ENCODE peak calls at places on chromosomes 1 and 21, in four cellular contexts. One of them, this sample, is unnamed.

GRCh38 chr1:115198938-115199337 is 109.6 kb upstream of the TSPAN2 start:
- DNase-seq in K562: no peak
- DNase-seq in GM12878: no peak
- DNase-seq in H1: no peak
- DNase-seq in this sample: no peak

GRCh38 chr1:235011064-235011598 is 117.5 kb downstream of the TOMM20 start:
- DNase-seq in H1: no peak
- DNase-seq in K562: no peak
- DNase-seq in GM12878: peak; percentile 84
- DNase-seq in this sample: no peak

GRCh38 chr1:109425902-109426277 is 358 bp downstream of the PSMA5 start:
- DNase-seq in H1: no peak
- DNase-seq in GM12878: no peak
- DNase-seq in K562: peak; percentile 83
- DNase-seq in this sample: peak; percentile 59

GRCh38 chr21:34524671-34525601 is 12.9 kb upstream of the KCNE1 start:
- DNase-seq in H1: no peak
- DNase-seq in GM12878: no peak
- DNase-seq in K562: no peak
- DNase-seq in this sample: no peak

GRCh38 chr1:41394918-41395598 is 33.8 kb downstream of the FOXO6 start:
- DNase-seq in K562: peak; percentile 16
- DNase-seq in GM12878: no peak
- DNase-seq in H1: peak; percentile 75
- DNase-seq in this sample: no peak

GRCh38 chr1:89557954-89558353 is 33.3 kb downstream of the LRRC8B start:
- DNase-seq in GM12878: no peak
- DNase-seq in K562: no peak
- DNase-seq in H1: no peak
- DNase-seq in this sample: no peak

GRCh38 chr1:51661081-51661518 is 44.2 kb downstream of the OSBPL9 start:
- DNase-seq in GM12878: no peak
- DNase-seq in K562: peak; percentile 71
- DNase-seq in H1: no peak
- DNase-seq in this sample: no peak

GRCh38 chr1:244865028-244865371 is 657 bp upstream of the HNRNPU start:
- DNase-seq in GM12878: no peak
- DNase-seq in K562: peak; percentile 75
- DNase-seq in H1: no peak
- DNase-seq in this sample: peak; percentile 49

GRCh38 chr1:244210884-244211558 is 159.9 kb downstream of the ZBTB18 start:
- DNase-seq in K562: peak; percentile 48
- DNase-seq in GM12878: no peak
- DNase-seq in H1: peak; percentile 41
- DNase-seq in this sample: no peak

GRCh38 chr1:41980872-41981653 is 62.3 kb upstream of the HIVEP3 start:
- DNase-seq in K562: no peak
- DNase-seq in GM12878: no peak
- DNase-seq in H1: no peak
- DNase-seq in this sample: no peak

GRCh38 chr1:188140958-188141357 is 1312.2 kb downstream of the PLA2G4A start:
- DNase-seq in H1: no peak
- DNase-seq in K562: no peak
- DNase-seq in GM12878: no peak
- DNase-seq in this sample: no peak

GRCh38 chr1:50095716-50096115 is 13.0 kb upstream of the ELAVL4 start:
- DNase-seq in H1: no peak
- DNase-seq in GM12878: no peak
- DNase-seq in K562: no peak
- DNase-seq in this sample: no peak

GRCh38 chr1:65717815-65718454 is 74.8 kb upstream of the PDE4B start:
- DNase-seq in GM12878: no peak
- DNase-seq in H1: no peak
- DNase-seq in K562: peak; percentile 23
- DNase-seq in this sample: no peak

GRCh38 chr1:67190942-67191341 is 24.7 kb downstream of the IL23R start:
- DNase-seq in K562: peak; percentile 26
- DNase-seq in H1: no peak
- DNase-seq in GM12878: no peak
- DNase-seq in this sample: no peak

GRCh38 chr1:1507305-1507704 is 4.7 kb upstream of the ATAD3A start:
- DNase-seq in H1: no peak
- DNase-seq in K562: no peak
- DNase-seq in GM12878: no peak
- DNase-seq in this sample: no peak

GRCh38 chr1:167966050-167966449 is 29.2 kb upstream of the MPC2 start:
- DNase-seq in GM12878: no peak
- DNase-seq in K562: no peak
- DNase-seq in H1: no peak
- DNase-seq in this sample: no peak

GRCh38 chr1:17826165-17826488 is 71.0 kb downstream of the ACTL8 start:
- DNase-seq in H1: no peak
- DNase-seq in GM12878: no peak
- DNase-seq in K562: peak; percentile 61
- DNase-seq in this sample: peak; percentile 5

GRCh38 chr1:227937031-227937430 is 10.7 kb downstream of the WNT9A start:
- DNase-seq in K562: no peak
- DNase-seq in GM12878: no peak
- DNase-seq in H1: no peak
- DNase-seq in this sample: no peak

GRCh38 chr21:45385549-45386050 is 19.4 kb upstream of the COL18A1 start:
- DNase-seq in H1: no peak
- DNase-seq in K562: no peak
- DNase-seq in GM12878: no peak
- DNase-seq in this sample: no peak

GRCh38 chr1:145963218-145964019 is 956 bp downstream of the ANKRD34A start:
- DNase-seq in H1: no peak
- DNase-seq in GM12878: no peak
- DNase-seq in K562: no peak
- DNase-seq in this sample: no peak

GRCh38 chr1:41239988-41240610 is 2.0 kb downstream of the SCMH1 start:
- DNase-seq in K562: peak; percentile 50
- DNase-seq in GM12878: no peak
- DNase-seq in H1: no peak
- DNase-seq in this sample: peak; percentile 99

GRCh38 chr1:16026723-16027484 is 5.1 kb downstream of the CLCNKA start:
- DNase-seq in GM12878: no peak
- DNase-seq in H1: peak; percentile 87
- DNase-seq in K562: peak; percentile 79
- DNase-seq in this sample: no peak

GRCh38 chr1:19416919-19417441 is 68.4 kb downstream of the CAPZB start:
- DNase-seq in GM12878: no peak
- DNase-seq in K562: no peak
- DNase-seq in H1: no peak
- DNase-seq in this sample: no peak

GRCh38 chr1:3473381-3473844 is 18.9 kb downstream of the ARHGEF16 start:
- DNase-seq in H1: no peak
- DNase-seq in K562: no peak
- DNase-seq in GM12878: no peak
- DNase-seq in this sample: no peak

GRCh38 chr1:110150330-110151174 is at the start of gene SLC6A17:
- DNase-seq in H1: no peak
- DNase-seq in K562: no peak
- DNase-seq in GM12878: no peak
- DNase-seq in this sample: no peak

GRCh38 chr1:81820761-81821160 is 20.0 kb downstream of the ADGRL2 start:
- DNase-seq in GM12878: no peak
- DNase-seq in K562: no peak
- DNase-seq in H1: no peak
- DNase-seq in this sample: no peak

GRCh38 chr1:185644531-185644930 is 89.7 kb upstream of the HMCN1 start:
- DNase-seq in H1: no peak
- DNase-seq in GM12878: no peak
- DNase-seq in K562: no peak
- DNase-seq in this sample: no peak

GRCh38 chr1:225981714-225982113 is 17.4 kb downstream of the SDE2 start:
- DNase-seq in H1: no peak
- DNase-seq in GM12878: no peak
- DNase-seq in K562: no peak
- DNase-seq in this sample: no peak

GRCh38 chr1:82269466-82269865 is 468.7 kb downstream of the ADGRL2 start:
- DNase-seq in GM12878: no peak
- DNase-seq in K562: no peak
- DNase-seq in H1: peak; percentile 21
- DNase-seq in this sample: no peak

GRCh38 chr1:163758977-163759670 is 437.4 kb downstream of the NUF2 start:
- DNase-seq in GM12878: no peak
- DNase-seq in K562: no peak
- DNase-seq in H1: no peak
- DNase-seq in this sample: no peak

GRCh38 chr1:217369996-217370551 is 260.8 kb downstream of the GPATCH2 start:
- DNase-seq in K562: no peak
- DNase-seq in H1: no peak
- DNase-seq in GM12878: no peak
- DNase-seq in this sample: no peak

DNA sequence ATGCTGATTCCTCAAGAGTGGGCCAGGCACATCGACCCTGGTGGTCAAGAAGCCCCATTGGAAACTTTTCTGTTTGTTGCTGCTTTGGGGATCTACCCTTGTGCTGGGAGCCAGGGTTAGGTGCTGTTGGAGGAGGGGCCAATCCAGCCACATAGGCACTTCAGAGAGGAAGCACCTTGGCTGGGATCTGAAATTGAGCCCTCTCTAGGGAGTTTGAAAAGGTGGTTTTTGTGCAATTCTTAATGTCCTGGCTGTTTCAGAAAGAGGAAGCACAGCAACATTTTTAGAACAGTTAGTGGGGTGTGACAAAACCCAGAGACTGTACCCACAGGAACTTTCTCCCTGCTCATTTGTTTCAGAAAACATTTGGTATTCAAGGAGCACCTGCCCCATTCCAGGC is 17.2 kb upstream of the BEND5 start:
- DNase-seq in GM12878: peak; percentile 45
- DNase-seq in K562: no peak
- DNase-seq in H1: no peak
- DNase-seq in this sample: no peak
- TF ChIP-seq BRCA1 in GM12878: no peak
- TF ChIP-seq BRCA1 in K562: no peak
- TF ChIP-seq BRCA1 in H1: no peak
- TF ChIP-seq BRCA1 in this sample: no peak

GRCh38 chr21:38806153-38806941 is 618 bp downstream of the ETS2 start:
- DNase-seq in GM12878: no peak
- DNase-seq in K562: peak; percentile 47
- DNase-seq in H1: no peak
- DNase-seq in this sample: no peak
- TF ChIP-seq BRCA1 in GM12878: no peak
- TF ChIP-seq BRCA1 in K562: no peak
- TF ChIP-seq BRCA1 in H1: no peak
- TF ChIP-seq BRCA1 in this sample: no peak

GRCh38 chr1:121587230-121587569 is 402.4 kb downstream of the SRGAP2C start:
- DNase-seq in GM12878: no peak
- DNase-seq in H1: no peak
- DNase-seq in K562: no peak
- DNase-seq in this sample: no peak

GRCh38 chr1:121586369-121587229 is 401.8 kb downstream of the SRGAP2C start:
- DNase-seq in K562: peak; percentile 28
- DNase-seq in GM12878: no peak
- DNase-seq in H1: no peak
- DNase-seq in this sample: peak; percentile 97

DNA sequence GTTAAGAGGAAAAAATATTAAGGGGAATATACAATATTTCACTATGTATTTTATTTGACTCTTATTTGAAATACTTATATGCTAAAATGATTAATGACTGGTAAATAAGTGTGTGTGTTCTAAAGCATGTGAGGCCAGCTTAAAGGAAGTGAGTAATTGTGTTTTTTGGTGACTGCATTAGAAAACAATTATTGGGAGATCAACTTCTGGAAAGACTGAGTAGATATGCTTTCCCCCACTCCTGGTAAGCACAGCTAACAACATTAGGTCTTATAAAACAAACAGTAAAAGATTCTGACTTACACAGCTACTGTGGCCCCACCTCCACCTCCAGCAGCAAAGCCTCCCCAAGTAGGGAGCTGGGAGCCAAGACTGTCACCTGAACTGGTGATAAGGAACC is 403.0 kb downstream of the SRGAP2C start:
- DNase-seq in GM12878: no peak
- DNase-seq in H1: no peak
- DNase-seq in K562: no peak
- DNase-seq in this sample: no peak
- TF ChIP-seq BRCA1 in GM12878: no peak
- TF ChIP-seq BRCA1 in H1: no peak
- TF ChIP-seq BRCA1 in K562: no peak
- TF ChIP-seq BRCA1 in this sample: no peak

GRCh38 chr1:80363689-80364475 is 1357.4 kb upstream of the ADGRL4 start:
- DNase-seq in GM12878: no peak
- DNase-seq in K562: no peak
- DNase-seq in H1: no peak
- DNase-seq in this sample: no peak

DNA sequence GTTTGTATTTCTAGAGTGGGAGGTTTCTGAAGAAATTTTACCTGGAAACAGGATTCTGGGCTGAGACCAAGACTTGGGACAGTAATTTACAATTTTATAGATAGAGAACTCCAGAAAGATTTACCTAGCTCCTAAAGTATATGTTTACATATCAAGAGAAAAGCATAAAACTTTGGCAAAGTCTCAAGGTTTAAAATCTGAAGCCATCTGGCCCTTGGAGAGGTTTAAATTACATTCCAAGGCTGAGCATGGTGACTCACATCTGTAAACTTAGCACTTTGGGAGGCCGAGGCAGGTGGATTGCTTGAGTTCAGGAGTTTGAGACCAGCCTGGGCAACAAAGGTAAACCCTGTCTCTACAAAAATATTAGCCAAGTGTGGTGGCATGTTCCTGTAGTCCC is 1351.6 kb upstream of the ADGRL4 start:
- DNase-seq in H1: no peak
- DNase-seq in K562: no peak
- DNase-seq in GM12878: no peak
- DNase-seq in this sample: no peak
- TF ChIP-seq BRCA1 in H1: no peak
- TF ChIP-seq BRCA1 in K562: no peak
- TF ChIP-seq BRCA1 in GM12878: no peak
- TF ChIP-seq BRCA1 in this sample: no peak

This sample was measured in HepG2.